ENCODE peak calls at places on chromosomes 1 and 21, in eight cellular contexts. V is A549, E is right lobe of liver, I is body of pancreas, L is transverse colon, R is ovary, B is uterus, C is tibial nerve. H is an unnamed sample.

GRCh38 chr1:112454316-112454715 is 54.4 kb upstream of the WNT2B start:
- DNase-seq in V (no peak), E (no peak), I (no peak), L (no peak), R (no peak), B (no peak), C (no peak), H (no peak)

GRCh38 chr1:177181631-177182291 is 11.0 kb downstream of the BRINP2 start:
- DNase-seq in V (peak; percentile 75), E (peak; percentile 56), I (peak; percentile 61), L (peak; percentile 37), R (peak; percentile 40), B (peak; percentile 59), C (peak; percentile 26), H (peak; percentile 6)

GRCh38 chr1:98870959-98871903 is 133.4 kb downstream of the PLPPR5 start:
- DNase-seq in V (no peak), E (no peak), I (no peak), L (no peak), R (no peak), B (no peak), C (no peak), H (no peak)

GRCh38 chr1:177959793-177960515 is 9.9 kb downstream of the SEC16B start:
- DNase-seq in V (peak; percentile 29), E (no peak), I (no peak), L (no peak), R (no peak), B (no peak), C (no peak), H (no peak)

GRCh38 chr1:23097316-23097715 is 71.3 kb downstream of the LUZP1 start:
- DNase-seq in V (no peak), E (no peak), I (no peak), L (no peak), R (no peak), B (no peak), C (no peak), H (no peak)

GRCh38 chr1:57380923-57381322 is 42.9 kb downstream of the DAB1 start:
- DNase-seq in V (no peak), E (no peak), I (no peak), L (no peak), R (no peak), B (no peak), C (no peak), H (no peak)

GRCh38 chr1:15932612-15933011 is 43.3 kb downstream of the ZBTB17 start:
- DNase-seq in V (no peak), E (no peak), I (no peak), L (no peak), R (no peak), B (no peak), C (no peak), H (no peak)

GRCh38 chr1:225613006-225613405 is 39.9 kb downstream of the ENAH start:
- DNase-seq in V (no peak), E (no peak), I (no peak), L (no peak), R (no peak), B (no peak), C (no peak), H (no peak)

GRCh38 chr1:1241588-1242229 is 4.8 kb downstream of the C1QTNF12 start:
- DNase-seq in V (no peak), E (no peak), I (no peak), L (no peak), R (no peak), B (no peak), C (no peak), H (no peak)

GRCh38 chr1:67834246-67834877 is 1.1 kb upstream of the GNG12 start:
- DNase-seq in V (no peak), E (no peak), I (no peak), L (no peak), R (no peak), B (no peak), C (no peak), H (no peak)

GRCh38 chr1:236181059-236181458 is 38.7 kb downstream of the GPR137B start:
- DNase-seq in V (no peak), E (no peak), I (no peak), L (no peak), R (no peak), B (no peak), C (no peak), H (no peak)

GRCh38 chr21:34630536-34631143 is 15.7 kb upstream of the RCAN1 start:
- DNase-seq in V (peak; percentile 41), E (no peak), I (peak; percentile 22), L (no peak), R (no peak), B (no peak), C (no peak), H (peak; percentile 22)

DNA sequence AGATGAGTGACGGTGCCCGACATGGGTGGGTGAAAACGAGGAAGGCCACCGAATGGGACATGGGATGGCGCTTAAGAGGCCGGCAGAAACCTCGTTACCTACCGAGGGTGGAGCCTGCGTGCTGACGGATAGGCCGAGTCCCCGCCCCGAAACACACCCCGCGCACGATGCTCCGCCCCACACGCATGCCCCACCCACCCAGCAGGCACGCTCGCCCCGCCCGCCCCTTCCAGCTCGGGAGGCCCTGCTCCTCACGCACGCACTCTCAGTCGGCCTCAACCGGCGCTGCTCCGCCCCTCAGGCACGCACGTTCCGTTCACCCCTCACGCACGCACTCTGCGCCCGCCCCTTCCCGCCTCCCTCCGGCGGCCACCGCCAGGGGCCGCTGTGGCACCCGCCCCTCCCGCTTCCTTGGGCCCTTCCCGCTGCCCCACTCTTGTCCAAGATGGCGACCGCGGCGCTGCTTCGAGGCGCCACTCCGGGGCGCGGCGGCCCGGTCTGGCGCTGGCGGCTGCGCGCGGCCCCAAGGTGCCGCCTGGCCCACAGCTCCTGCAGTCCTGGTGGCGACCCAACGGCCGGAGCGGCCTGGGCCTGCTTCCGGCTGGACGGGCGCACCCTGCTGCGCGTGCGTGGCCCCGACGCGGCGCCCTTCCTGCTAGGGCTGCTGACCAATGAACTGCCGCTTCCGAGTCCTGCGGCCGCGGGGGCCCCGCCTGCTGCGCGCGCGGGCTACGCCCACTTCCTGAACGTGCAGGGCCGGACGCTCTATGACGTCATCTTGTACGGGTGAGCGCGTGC is at the start of gene IBA57:
- DNase-seq in V (peak; percentile 96), E (peak; percentile 99), I (peak; percentile 100), L (peak; percentile 100), R (peak; percentile 100), B (peak; percentile 100), C (peak; percentile 99), H (peak; percentile 99)
- TF ChIP-seq POLR2A in V (peak; percentile 82), E (peak; percentile 98), I (peak; percentile 80), L (peak; percentile 78), R (peak; percentile 99), B (peak; percentile 98), C (peak; percentile 98), H (peak; percentile 91)

DNA sequence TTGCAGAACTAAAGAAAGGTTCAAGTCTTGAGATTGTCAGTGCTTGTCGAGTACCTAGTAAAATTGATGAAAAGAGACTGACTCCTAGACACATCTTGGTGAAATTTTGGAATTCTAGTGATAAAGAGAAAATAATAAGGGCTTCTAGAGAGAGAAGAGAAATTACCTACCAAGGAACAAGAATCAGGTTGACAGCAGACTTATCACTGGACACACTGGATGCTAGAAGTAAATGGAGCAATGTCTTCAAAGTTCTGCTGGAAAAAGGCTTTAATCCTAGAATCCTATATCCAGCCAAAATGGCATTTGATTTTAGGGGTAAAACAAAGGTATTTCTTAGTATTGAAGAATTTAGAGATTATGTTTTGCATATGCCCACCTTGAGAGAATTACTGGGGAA is 16.3 kb downstream of the L1TD1 start:
- DNase-seq in V (no peak), E (no peak), I (no peak), L (no peak), R (no peak), B (no peak), C (no peak), H (no peak)
- H3K27ac ChIP-seq in V (no peak overlapping the region), E (no peak overlapping the region), I (no peak overlapping the region), L (no peak overlapping the region), R (no peak overlapping the region), B (no peak overlapping the region), C (no peak overlapping the region), H (no peak overlapping the region)

GRCh38 chr1:21634481-21635137 is 34.5 kb downstream of the RAP1GAP start:
- DNase-seq in V (no peak), E (peak; percentile 90), I (peak; percentile 68), L (peak; percentile 60), R (no peak), B (no peak), C (no peak), H (peak; percentile 86)

GRCh38 chr1:21635138-21635535 is 34.0 kb downstream of the RAP1GAP start:
- DNase-seq in V (no peak), E (peak; percentile 37), I (no peak), L (no peak), R (no peak), B (no peak), C (no peak), H (no peak)

GRCh38 chr1:21631944-21632887 is 36.9 kb downstream of the RAP1GAP start:
- DNase-seq in V (no peak), E (peak; percentile 52), I (peak; percentile 45), L (peak; percentile 68), R (no peak), B (no peak), C (no peak), H (peak; percentile 59)

GRCh38 chr1:21633141-21633755 is 35.9 kb downstream of the RAP1GAP start:
- DNase-seq in V (no peak), E (peak; percentile 42), I (no peak), L (no peak), R (no peak), B (no peak), C (no peak), H (no peak)

GRCh38 chr1:21633992-21634475 is 35.1 kb downstream of the RAP1GAP start:
- DNase-seq in V (no peak), E (peak; percentile 62), I (peak; percentile 67), L (no peak), R (no peak), B (no peak), C (no peak), H (peak; percentile 86)
- H3K4me1 ChIP-seq in V (peaks cover 63% of the 10 kb centered on the region), E (no peaks in the 10 kb centered on the region), I (peaks cover 74% of the 10 kb centered on the region), L (peaks cover 11% of the 10 kb centered on the region), R (no peaks in the 10 kb centered on the region), B (no peaks in the 10 kb centered on the region), C (peaks cover 31% of the 10 kb centered on the region), H (peaks cover 26% of the 10 kb centered on the region)

GRCh38 chr1:77319036-77319705 is 37.4 kb downstream of the AK5 start:
- DNase-seq in V (no peak), E (no peak), I (no peak), L (no peak), R (no peak), B (no peak), C (no peak), H (no peak)

GRCh38 chr1:77316966-77317365 is 35.1 kb downstream of the AK5 start:
- DNase-seq in V (no peak), E (no peak), I (no peak), L (no peak), R (no peak), B (no peak), C (no peak), H (no peak)

DNA sequence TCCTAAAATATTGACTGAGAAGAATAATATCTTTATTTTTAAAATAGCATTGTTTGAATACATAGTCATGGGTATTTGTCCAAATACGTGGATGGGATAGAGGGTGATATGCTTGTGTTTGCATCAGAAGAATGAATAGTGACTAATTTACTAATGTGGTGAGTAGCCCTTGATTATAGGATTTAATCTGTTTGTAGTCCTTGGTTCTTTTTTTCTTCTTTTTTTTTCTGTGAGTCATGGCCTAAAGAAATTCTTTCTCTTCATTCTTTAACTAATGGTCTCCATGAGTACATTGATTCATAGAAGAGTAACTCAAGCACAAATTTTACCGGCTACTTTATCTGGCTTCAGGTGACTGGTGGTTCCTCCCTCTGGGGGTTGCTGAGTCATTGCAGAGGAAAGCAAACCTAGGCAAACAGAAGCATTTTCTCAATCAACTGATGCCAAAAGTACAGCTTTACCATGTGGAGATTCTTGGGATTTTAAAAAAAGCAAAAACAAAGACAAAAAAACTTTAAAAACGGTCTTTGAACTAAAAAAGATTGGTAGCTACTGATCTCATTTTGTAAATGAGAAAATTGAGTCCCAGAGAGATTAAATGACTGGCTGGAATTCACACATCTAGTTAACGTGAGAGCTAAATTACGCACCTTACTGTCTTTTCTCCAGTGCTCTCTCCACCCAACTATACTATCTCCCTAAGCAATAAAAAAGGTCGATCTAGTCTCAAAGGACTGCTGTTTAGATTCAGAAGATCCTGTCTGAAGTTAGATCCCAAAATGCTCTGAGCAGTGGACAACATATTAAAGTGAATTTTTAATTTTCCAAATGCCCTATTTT is 40.5 kb downstream of the AK5 start:
- DNase-seq in V (peak; percentile 49), E (no peak), I (no peak), L (no peak), R (no peak), B (no peak), C (no peak), H (no peak)
- TF ChIP-seq POLR2A in V (no peak), E (no peak), I (no peak), L (no peak), R (no peak), B (no peak), C (no peak), H (no peak)